ENCODE peak calls at places on chromosomes 5 and 9, in four cellular contexts. One of them, this sample, is unnamed. For H3K4me1, the result is how much of the 10 kb centered on the place peaks cover.

GRCh38 chr9:35863583-35863982 is 6.6 kb downstream of the OR13J1 start:
- DNase-seq in osteoblast: no peak
- DNase-seq in OCI-LY7: no peak
- DNase-seq in suprapubic skin: no peak
- DNase-seq in this sample: no peak

GRCh38 chr5:158553195-158553945 is 546.3 kb downstream of the EBF1 start:
- DNase-seq in osteoblast: peak
- DNase-seq in OCI-LY7: no peak
- DNase-seq in suprapubic skin: no peak
- DNase-seq in this sample: peak

GRCh38 chr9:3751125-3751758 is 225.4 kb upstream of the RFX3 start:
- DNase-seq in osteoblast: no peak
- DNase-seq in OCI-LY7: no peak
- DNase-seq in suprapubic skin: no peak
- DNase-seq in this sample: peak

GRCh38 chr9:6829027-6829426 is 71.3 kb downstream of the KDM4C start:
- DNase-seq in osteoblast: no peak
- DNase-seq in OCI-LY7: no peak
- DNase-seq in suprapubic skin: no peak
- DNase-seq in this sample: peak

GRCh38 chr5:127916875-127917573 is 166.5 kb upstream of the SLC12A2 start:
- DNase-seq in osteoblast: no peak
- DNase-seq in OCI-LY7: no peak
- DNase-seq in suprapubic skin: no peak
- DNase-seq in this sample: no peak

GRCh38 chr5:135106610-135107009 is 72.6 kb upstream of the PITX1 start:
- DNase-seq in osteoblast: peak
- DNase-seq in OCI-LY7: no peak
- DNase-seq in suprapubic skin: no peak
- DNase-seq in this sample: no peak

GRCh38 chr9:8719833-8720486 is 920.4 kb upstream of the DMAC1 start:
- DNase-seq in osteoblast: no peak
- DNase-seq in OCI-LY7: no peak
- DNase-seq in suprapubic skin: no peak
- DNase-seq in this sample: no peak

GRCh38 chr9:97059661-97060060 is 20.7 kb upstream of the CTSV start:
- DNase-seq in osteoblast: no peak
- DNase-seq in OCI-LY7: no peak
- DNase-seq in suprapubic skin: no peak
- DNase-seq in this sample: peak

GRCh38 chr5:151213803-151214613 is 9.9 kb downstream of the CCDC69 start:
- DNase-seq in osteoblast: peak
- DNase-seq in OCI-LY7: peak
- DNase-seq in suprapubic skin: peak
- DNase-seq in this sample: peak

GRCh38 chr5:56648460-56649034 is 166.8 kb upstream of the MAP3K1 start:
- DNase-seq in osteoblast: no peak
- DNase-seq in OCI-LY7: no peak
- DNase-seq in suprapubic skin: no peak
- DNase-seq in this sample: no peak

GRCh38 chr5:13994606-13995336 is 50.3 kb upstream of the DNAH5 start:
- DNase-seq in osteoblast: no peak
- DNase-seq in OCI-LY7: no peak
- DNase-seq in suprapubic skin: no peak
- DNase-seq in this sample: no peak

GRCh38 chr5:139658501-139658927 is 10.4 kb downstream of the CXXC5 start:
- DNase-seq in osteoblast: peak
- DNase-seq in OCI-LY7: no peak
- DNase-seq in suprapubic skin: no peak
- DNase-seq in this sample: peak

GRCh38 chr9:109320338-109320733 is 523 bp downstream of the EPB41L4B start:
- DNase-seq in osteoblast: peak
- DNase-seq in OCI-LY7: no peak
- DNase-seq in suprapubic skin: no peak
- DNase-seq in this sample: peak

GRCh38 chr5:437281-437771 is 5.7 kb upstream of the EXOC3 start:
- DNase-seq in osteoblast: peak
- DNase-seq in OCI-LY7: no peak
- DNase-seq in suprapubic skin: peak
- DNase-seq in this sample: no peak

GRCh38 chr5:16574789-16575785 is 41.7 kb downstream of the RETREG1 start:
- DNase-seq in osteoblast: peak
- DNase-seq in OCI-LY7: no peak
- DNase-seq in suprapubic skin: no peak
- DNase-seq in this sample: peak

GRCh38 chr5:165161204-165161603 is 1655.8 kb downstream of the MAT2B start:
- DNase-seq in osteoblast: no peak
- DNase-seq in OCI-LY7: no peak
- DNase-seq in suprapubic skin: no peak
- DNase-seq in this sample: no peak

GRCh38 chr5:1724822-1725602 is 74.6 kb downstream of the MRPL36 start:
- DNase-seq in osteoblast: peak
- DNase-seq in OCI-LY7: no peak
- DNase-seq in suprapubic skin: peak
- DNase-seq in this sample: no peak

GRCh38 chr5:76532061-76532460 is 91.1 kb downstream of the F2RL2 start:
- DNase-seq in osteoblast: no peak
- DNase-seq in OCI-LY7: no peak
- DNase-seq in suprapubic skin: no peak
- DNase-seq in this sample: no peak

GRCh38 chr9:87546704-87547103 is 49.0 kb downstream of the DAPK1 start:
- DNase-seq in osteoblast: no peak
- DNase-seq in OCI-LY7: no peak
- DNase-seq in suprapubic skin: no peak
- DNase-seq in this sample: peak

GRCh38 chr5:14236757-14237156 is 93.6 kb downstream of the TRIO start:
- DNase-seq in osteoblast: no peak
- DNase-seq in OCI-LY7: no peak
- DNase-seq in suprapubic skin: no peak
- DNase-seq in this sample: no peak

GRCh38 chr5:41776435-41776834 is 93.8 kb downstream of the OXCT1 start:
- DNase-seq in osteoblast: peak
- DNase-seq in OCI-LY7: no peak
- DNase-seq in suprapubic skin: no peak
- DNase-seq in this sample: no peak

GRCh38 chr5:135645336-135645735 is 66.5 kb upstream of the CXCL14 start:
- DNase-seq in osteoblast: no peak
- DNase-seq in OCI-LY7: no peak
- DNase-seq in suprapubic skin: no peak
- DNase-seq in this sample: no peak

GRCh38 chr9:89274838-89275237 is 36.2 kb upstream of the CKS2 start:
- DNase-seq in osteoblast: no peak
- DNase-seq in OCI-LY7: no peak
- DNase-seq in suprapubic skin: no peak
- DNase-seq in this sample: peak

GRCh38 chr5:2749514-2750025 is 1.9 kb downstream of the IRX2 start:
- DNase-seq in osteoblast: no peak
- DNase-seq in OCI-LY7: no peak
- DNase-seq in suprapubic skin: no peak
- DNase-seq in this sample: peak

GRCh38 chr5:55004728-55005127 is 19.3 kb upstream of the GZMK start:
- DNase-seq in osteoblast: no peak
- DNase-seq in OCI-LY7: no peak
- DNase-seq in suprapubic skin: no peak
- DNase-seq in this sample: peak

GRCh38 chr9:127541176-127541575 is 70.9 kb upstream of the STXBP1 start:
- DNase-seq in osteoblast: no peak
- DNase-seq in OCI-LY7: no peak
- DNase-seq in suprapubic skin: no peak
- DNase-seq in this sample: no peak

GRCh38 chr5:39164016-39164415 is 55.3 kb downstream of the FYB1 start:
- DNase-seq in osteoblast: no peak
- DNase-seq in OCI-LY7: no peak
- DNase-seq in suprapubic skin: no peak
- DNase-seq in this sample: no peak

GRCh38 chr5:14742427-14743010 is 78.0 kb downstream of the OTULIN start:
- DNase-seq in osteoblast: peak
- DNase-seq in OCI-LY7: no peak
- DNase-seq in suprapubic skin: no peak
- DNase-seq in this sample: no peak

GRCh38 chr9:95105519-95106287 is 211.8 kb downstream of the FANCC start:
- DNase-seq in osteoblast: peak
- DNase-seq in OCI-LY7: no peak
- DNase-seq in suprapubic skin: peak
- DNase-seq in this sample: no peak

GRCh38 chr5:39674209-39675082 is 249.7 kb upstream of the DAB2 start:
- DNase-seq in osteoblast: no peak
- DNase-seq in OCI-LY7: no peak
- DNase-seq in suprapubic skin: no peak
- DNase-seq in this sample: peak

GRCh38 chr9:12695474-12695873 is 2.3 kb downstream of the TYRP1 start:
- DNase-seq in osteoblast: no peak
- DNase-seq in OCI-LY7: no peak
- DNase-seq in suprapubic skin: no peak
- DNase-seq in this sample: peak

GRCh38 chr5:179623906-179624741 is 653 bp upstream of the HNRNPH1 start:
- DNase-seq in osteoblast: peak
- DNase-seq in OCI-LY7: peak
- DNase-seq in suprapubic skin: peak
- DNase-seq in this sample: peak

DNA sequence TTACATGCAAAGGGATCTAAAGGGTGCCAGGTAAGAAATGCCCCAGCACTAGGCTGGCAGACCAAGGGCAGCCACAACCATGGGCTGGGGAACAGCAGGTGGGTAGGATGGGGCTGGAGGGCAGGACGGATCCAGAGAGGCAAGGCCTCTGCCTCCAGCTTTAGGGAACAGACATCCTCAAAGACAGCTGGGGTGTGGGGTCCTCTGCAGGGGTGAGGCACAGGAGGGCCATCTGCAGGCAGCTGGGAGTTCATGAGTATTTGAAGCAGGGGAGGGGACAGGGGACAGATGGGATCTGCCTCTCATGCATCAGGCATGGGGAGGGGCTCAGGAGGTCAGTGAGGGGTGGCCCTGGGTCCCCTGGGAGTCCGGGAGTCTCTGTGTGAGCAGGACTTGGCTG is 3.9 kb downstream of the SUSD3 start:
- DNase-seq in osteoblast: peak
- DNase-seq in OCI-LY7: peak
- DNase-seq in suprapubic skin: no peak
- DNase-seq in this sample: no peak
- H3K4me1 ChIP-seq in osteoblast: under half
- H3K4me1 ChIP-seq in OCI-LY7: half or more
- H3K4me1 ChIP-seq in suprapubic skin: under half
- H3K4me1 ChIP-seq in this sample: under half

GRCh38 chr9:137459147-137459600 is at the start of gene NSMF:
- DNase-seq in osteoblast: peak
- DNase-seq in OCI-LY7: peak
- DNase-seq in suprapubic skin: peak
- DNase-seq in this sample: peak
- H3K4me1 ChIP-seq in osteoblast: under half
- H3K4me1 ChIP-seq in OCI-LY7: under half
- H3K4me1 ChIP-seq in suprapubic skin: half or more
- H3K4me1 ChIP-seq in this sample: under half

DNA sequence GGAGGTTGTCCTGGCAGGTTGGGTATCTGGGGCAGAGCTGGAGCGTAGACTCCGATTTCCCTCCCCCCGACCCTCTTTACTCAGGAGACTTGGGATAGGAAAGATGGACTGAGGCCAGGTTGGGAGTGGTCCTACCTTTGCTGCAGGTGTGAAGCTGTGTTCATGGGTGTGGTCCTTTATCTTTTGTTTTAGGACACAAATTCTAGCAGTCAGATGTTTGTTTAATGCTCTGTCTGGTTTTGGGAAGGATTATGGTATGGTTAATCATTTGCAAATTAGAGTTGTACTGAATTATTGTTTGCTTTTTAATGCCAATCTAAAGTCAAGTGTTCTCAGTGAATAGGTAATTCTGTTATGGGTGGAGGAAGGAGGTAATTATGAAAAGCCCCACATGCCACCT is 14.1 kb upstream of the FAM120AOS start:
- DNase-seq in osteoblast: no peak
- DNase-seq in OCI-LY7: no peak
- DNase-seq in suprapubic skin: no peak
- DNase-seq in this sample: no peak
- H3K4me1 ChIP-seq in osteoblast: under half
- H3K4me1 ChIP-seq in OCI-LY7: half or more
- H3K4me1 ChIP-seq in suprapubic skin: half or more
- H3K4me1 ChIP-seq in this sample: under half

GRCh38 chr9:114893622-114894021 is 36.8 kb downstream of the TNFSF8 start:
- DNase-seq in osteoblast: no peak
- DNase-seq in OCI-LY7: no peak
- DNase-seq in suprapubic skin: no peak
- DNase-seq in this sample: peak

GRCh38 chr9:114895605-114896004 is 34.8 kb downstream of the TNFSF8 start:
- DNase-seq in osteoblast: no peak
- DNase-seq in OCI-LY7: no peak
- DNase-seq in suprapubic skin: no peak
- DNase-seq in this sample: peak

GRCh38 chr9:114894206-114894605 is 36.2 kb downstream of the TNFSF8 start:
- DNase-seq in osteoblast: no peak
- DNase-seq in OCI-LY7: no peak
- DNase-seq in suprapubic skin: no peak
- DNase-seq in this sample: peak

GRCh38 chr9:114894801-114895433 is 35.5 kb downstream of the TNFSF8 start:
- DNase-seq in osteoblast: peak
- DNase-seq in OCI-LY7: peak
- DNase-seq in suprapubic skin: no peak
- DNase-seq in this sample: peak

GRCh38 chr9:114893221-114893620 is 37.2 kb downstream of the TNFSF8 start:
- DNase-seq in osteoblast: no peak
- DNase-seq in OCI-LY7: peak
- DNase-seq in suprapubic skin: no peak
- DNase-seq in this sample: no peak
- H3K4me1 ChIP-seq in osteoblast: under half
- H3K4me1 ChIP-seq in OCI-LY7: half or more
- H3K4me1 ChIP-seq in suprapubic skin: under half
- H3K4me1 ChIP-seq in this sample: under half

GRCh38 chr9:38442473-38443096 is 18.3 kb upstream of the IGFBPL1 start:
- DNase-seq in osteoblast: no peak
- DNase-seq in OCI-LY7: no peak
- DNase-seq in suprapubic skin: no peak
- DNase-seq in this sample: no peak
- H3K4me1 ChIP-seq in osteoblast: under half
- H3K4me1 ChIP-seq in OCI-LY7: under half
- H3K4me1 ChIP-seq in suprapubic skin: under half
- H3K4me1 ChIP-seq in this sample: under half

DNA sequence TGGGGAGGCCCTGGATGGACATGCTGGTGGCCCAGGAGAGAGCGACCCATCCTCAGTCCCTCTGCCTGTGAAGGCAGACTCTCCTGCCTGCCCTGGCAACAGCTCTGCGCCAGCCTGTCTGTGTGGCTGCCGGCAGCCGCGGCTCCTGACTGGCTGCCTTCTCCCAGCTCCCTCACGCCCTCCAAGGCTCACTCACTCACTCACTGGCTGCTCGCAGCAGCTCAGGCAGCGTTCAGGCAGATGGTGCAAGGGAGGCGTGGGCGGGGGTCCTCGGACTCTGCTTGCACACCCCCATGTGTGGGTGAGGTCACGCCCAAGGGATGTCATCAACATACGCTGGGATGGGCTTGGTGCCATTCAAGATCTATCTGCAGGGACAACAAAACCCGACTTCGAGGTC is 66.6 kb downstream of the DAB2IP start:
- DNase-seq in osteoblast: peak
- DNase-seq in OCI-LY7: no peak
- DNase-seq in suprapubic skin: no peak
- DNase-seq in this sample: peak
- H3K4me1 ChIP-seq in osteoblast: under half
- H3K4me1 ChIP-seq in OCI-LY7: under half
- H3K4me1 ChIP-seq in suprapubic skin: half or more
- H3K4me1 ChIP-seq in this sample: under half

This sample was measured in GM23248.